ENCODE peak calls at places on chromosome 19, in four cellular contexts. A, N, O and V are unnamed samples.

GRCh38 chr19:4374451-4375163 is 25.7 kb downstream of the SH3GL1 start:
- DNase-seq in A (no peak), N (no peak), O (no peak), V (peak)

GRCh38 chr19:10617409-10618121 is 7.8 kb upstream of the SLC44A2 start:
- DNase-seq in A (no peak), N (no peak), O (no peak), V (no peak)

GRCh38 chr19:46753420-46754155 is 7.3 kb upstream of the STRN4 start:
- DNase-seq in A (peak), N (peak), O (peak), V (peak)

GRCh38 chr19:51251453-51251790 is 542 bp downstream of the SIGLECL1 start:
- DNase-seq in A (no peak), N (no peak), O (no peak), V (no peak)

GRCh38 chr19:41699231-41699967 is 9.0 kb upstream of the CEACAM5 start:
- DNase-seq in A (no peak), N (no peak), O (no peak), V (no peak)

GRCh38 chr19:13920524-13920923 is 14.5 kb downstream of the CC2D1A start:
- DNase-seq in A (no peak), N (no peak), O (no peak), V (no peak)

GRCh38 chr19:50679177-50680125 is 30.2 kb downstream of the C19orf81 start:
- DNase-seq in A (peak), N (peak), O (peak), V (peak)

GRCh38 chr19:15252398-15253018 is 20.3 kb upstream of the EPHX3 start:
- DNase-seq in A (no peak), N (no peak), O (peak), V (no peak)

GRCh38 chr19:48170817-48171347 is 402 bp downstream of the ZSWIM9 start:
- DNase-seq in A (no peak), N (peak), O (no peak), V (no peak)

GRCh38 chr19:38952395-38953165 is 21.8 kb downstream of the MRPS12 start:
- DNase-seq in A (peak), N (no peak), O (peak), V (peak)

GRCh38 chr19:2269244-2270156 is 12.5 kb downstream of the PEAK3 start:
- DNase-seq in A (peak), N (peak), O (peak), V (peak)

GRCh38 chr19:9847087-9847671 is 12.1 kb downstream of the PIN1 start:
- DNase-seq in A (peak), N (peak), O (peak), V (no peak)

GRCh38 chr19:18239303-18239702 is 13.1 kb upstream of the PDE4C start:
- DNase-seq in A (no peak), N (no peak), O (no peak), V (no peak)

GRCh38 chr19:38142176-38143035 is 81.6 kb downstream of the DPF1 start:
- DNase-seq in A (peak), N (peak), O (peak), V (peak)

GRCh38 chr19:12052057-12052570 is 647 bp downstream of the ZNF878 start:
- DNase-seq in A (no peak), N (no peak), O (no peak), V (peak)